ENCODE peak calls at places on chromosomes 11 and 22, in four cellular contexts. R, F, Q and K are unnamed samples. For H3K4me1, the result is how much of the 10 kb centered on the place peaks cover.

GRCh38 chr11:20088368-20089260 is 71.7 kb downstream of the DBX1 start:
- DNase-seq in R (no peak), F (no peak), Q (no peak), K (no peak)

GRCh38 chr11:44290206-44290605 is 19.7 kb downstream of the ALX4 start:
- DNase-seq in R (no peak), F (no peak), Q (no peak), K (no peak)

GRCh38 chr22:35037089-35037488 is 28.9 kb upstream of the ISX start:
- DNase-seq in R (no peak), F (no peak), Q (no peak), K (no peak)

GRCh38 chr22:25282671-25283561 is 63.5 kb downstream of the CRYBB2 start:
- DNase-seq in R (peak), F (no peak), Q (no peak), K (no peak)

GRCh38 chr11:64298966-64299846 is 952 bp upstream of the CATSPERZ start:
- DNase-seq in R (no peak), F (no peak), Q (no peak), K (no peak)

GRCh38 chr22:23580586-23581251 is 629 bp upstream of the IGLL1 start:
- DNase-seq in R (no peak), F (no peak), Q (no peak), K (no peak)

GRCh38 chr11:6615882-6616585 is 3.2 kb downstream of the TPP1 start:
- DNase-seq in R (no peak), F (no peak), Q (no peak), K (no peak)

GRCh38 chr11:47259178-47259977 is 1.6 kb downstream of the NR1H3 start:
- DNase-seq in R (peak), F (no peak), Q (peak), K (peak)

GRCh38 chr11:61907282-61907681 is 10.1 kb downstream of the RAB3IL1 start:
- DNase-seq in R (no peak), F (no peak), Q (no peak), K (no peak)

GRCh38 chr11:95508219-95508880 is 277.3 kb upstream of the SESN3 start:
- DNase-seq in R (no peak), F (no peak), Q (no peak), K (no peak)

GRCh38 chr11:75851203-75851602 is 36.2 kb downstream of the UVRAG start:
- DNase-seq in R (no peak), F (no peak), Q (no peak), K (no peak)

GRCh38 chr22:49971232-49972162 is 10.9 kb downstream of the PIM3 start:
- DNase-seq in R (peak), F (no peak), Q (no peak), K (peak)

GRCh38 chr11:61885784-61886580 is 5.4 kb downstream of the FADS3 start:
- DNase-seq in R (no peak), F (no peak), Q (no peak), K (no peak)

GRCh38 chr11:45765836-45766235 is 39.1 kb upstream of the SLC35C1 start:
- DNase-seq in R (no peak), F (no peak), Q (no peak), K (no peak)

GRCh38 chr11:35390737-35391682 is 28.3 kb downstream of the SLC1A2 start:
- DNase-seq in R (no peak), F (peak), Q (peak), K (peak)

GRCh38 chr22:39967103-39967829 is 7.1 kb downstream of the TMA7B start:
- DNase-seq in R (peak), F (no peak), Q (no peak), K (no peak)

GRCh38 chr11:126914941-126915340 is 85.6 kb downstream of the KIRREL3 start:
- DNase-seq in R (no peak), F (no peak), Q (no peak), K (no peak)

GRCh38 chr22:20569059-20570058 is 61.9 kb downstream of the MED15 start:
- DNase-seq in R (no peak), F (peak), Q (no peak), K (peak)

GRCh38 chr22:48941903-48942625 is 885.6 kb downstream of the BRD1 start:
- DNase-seq in R (no peak), F (no peak), Q (no peak), K (no peak)

GRCh38 chr22:25899566-25899965 is 157.6 kb downstream of the MYO18B start:
- DNase-seq in R (no peak), F (no peak), Q (no peak), K (no peak)

GRCh38 chr22:26826431-26826935 is 169.1 kb downstream of the MIAT start:
- DNase-seq in R (no peak), F (no peak), Q (no peak), K (no peak)

GRCh38 chr11:45173064-45173463 is 26.6 kb downstream of the PRDM11 start:
- DNase-seq in R (no peak), F (no peak), Q (peak), K (peak)

GRCh38 chr22:28773461-28773867 is 969 bp downstream of the CCDC117 start:
- DNase-seq in R (no peak), F (peak), Q (no peak), K (no peak)

GRCh38 chr11:16989554-16989953 is 24.7 kb downstream of the PLEKHA7 start:
- DNase-seq in R (no peak), F (no peak), Q (no peak), K (no peak)

GRCh38 chr11:108670381-108670930 is 5.6 kb downstream of the DDX10 start:
- DNase-seq in R (peak), F (no peak), Q (no peak), K (no peak)

GRCh38 chr11:32434116-32434386 is 1.3 kb downstream of the WT1 start:
- DNase-seq in R (no peak), F (no peak), Q (no peak), K (no peak)

GRCh38 chr11:128840137-128840536 is 27.0 kb downstream of the KCNJ1 start:
- DNase-seq in R (no peak), F (no peak), Q (no peak), K (no peak)

GRCh38 chr22:50490531-50491308 is 4.1 kb downstream of the MIOX start:
- DNase-seq in R (no peak), F (no peak), Q (no peak), K (no peak)

GRCh38 chr11:59829358-59829757 is 15.9 kb downstream of the CBLIF start:
- DNase-seq in R (no peak), F (no peak), Q (no peak), K (no peak)

GRCh38 chr11:92349478-92350156 is 125.0 kb downstream of the FAT3 start:
- DNase-seq in R (no peak), F (no peak), Q (no peak), K (no peak)

GRCh38 chr22:37493979-37494378 is 7.8 kb upstream of the MFNG start:
- DNase-seq in R (no peak), F (no peak), Q (no peak), K (no peak)

DNA sequence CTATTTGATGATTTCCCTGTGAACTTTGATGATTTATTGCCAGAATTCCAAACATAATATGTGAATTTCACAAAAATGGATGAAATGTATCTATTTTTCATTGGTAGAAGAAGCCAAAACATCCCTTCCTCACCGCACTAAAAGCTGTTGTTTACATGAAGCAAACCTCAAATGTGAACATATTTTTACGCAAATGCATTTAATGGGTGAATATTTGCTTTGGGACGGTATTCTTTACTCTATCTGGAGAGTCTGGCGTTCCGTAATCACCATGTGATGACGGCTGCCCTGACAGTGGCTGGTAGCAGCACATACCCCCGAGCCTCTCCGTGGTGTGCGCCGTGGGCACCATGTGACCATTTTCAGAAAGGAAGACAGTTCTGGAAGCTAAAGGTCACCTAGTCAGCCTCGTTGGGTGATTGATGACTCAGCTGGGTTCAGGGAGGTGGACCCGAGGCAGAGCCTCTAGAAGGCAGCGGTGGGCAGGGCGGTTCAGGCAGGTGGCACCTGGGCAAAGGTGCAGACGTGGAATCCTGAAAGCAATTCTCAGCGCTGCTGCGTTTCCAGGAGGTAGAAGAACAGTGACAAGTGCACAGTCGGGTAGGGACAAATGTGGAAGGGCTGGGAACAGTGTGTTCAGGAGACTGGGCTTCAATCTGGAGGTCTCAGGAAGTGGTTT is 45.3 kb downstream of the PPARA start:
- DNase-seq in R (no peak), F (no peak), Q (no peak), K (no peak)
- TF ChIP-seq PBX3 in R (no peak), F (no peak), Q (no peak), K (no peak)

DNA sequence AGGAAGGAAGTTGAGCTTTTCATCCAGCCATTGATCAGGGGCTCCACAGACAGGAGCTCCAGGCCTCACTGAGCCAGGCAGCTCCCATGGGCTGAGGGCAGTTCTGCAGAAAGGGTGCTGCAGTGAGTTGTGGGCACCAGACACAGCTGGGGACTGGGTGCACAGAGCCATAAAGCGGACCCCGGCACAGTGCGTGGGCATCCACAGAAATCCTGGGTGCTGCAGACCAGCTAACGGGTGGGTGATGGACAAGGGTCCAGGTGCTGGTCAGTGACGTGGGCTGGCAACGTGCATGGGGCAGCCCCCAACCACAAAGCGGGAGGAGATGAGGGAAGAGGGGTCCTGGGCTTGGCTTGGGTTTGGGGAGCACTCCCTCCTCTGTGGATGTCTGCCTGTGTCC is 19.4 kb upstream of the GAL start:
- DNase-seq in R (no peak), F (no peak), Q (no peak), K (no peak)
- H3K4me1 ChIP-seq in R (under half), F (under half), Q (under half), K (under half)

GRCh38 chr11:112465433-112466024 is 204.9 kb upstream of the PLET1 start:
- DNase-seq in R (no peak), F (no peak), Q (no peak), K (no peak)
- TF ChIP-seq PBX3 in R (no peak), F (no peak), Q (no peak), K (no peak)

GRCh38 chr22:46830001-46830715 is 67.7 kb downstream of the TBC1D22A start:
- DNase-seq in R (peak), F (no peak), Q (no peak), K (peak)
- H3K4me1 ChIP-seq in R (under half), F (under half), Q (under half), K (under half)